ENCODE peak calls at places on chromosomes 11 and 22, in five cellular contexts. One of them, this sample, is unnamed.

GRCh38 chr11:69121621-69122336 is 34.0 kb upstream of the SMIM38 start:
- DNase-seq in G401: no peak
- DNase-seq in activated CD8-positive, alpha-beta memory T cell treated with anti-CD3 and anti-CD28 coated beads for 48 hours: no peak
- DNase-seq in heart left ventricle: no peak
- DNase-seq in body of pancreas: no peak
- DNase-seq in this sample: no peak

GRCh38 chr11:29282088-29282487 is 734.7 kb downstream of the KCNA4 start:
- DNase-seq in body of pancreas: no peak
- DNase-seq in activated CD8-positive, alpha-beta memory T cell treated with anti-CD3 and anti-CD28 coated beads for 48 hours: no peak
- DNase-seq in heart left ventricle: no peak
- DNase-seq in G401: no peak
- DNase-seq in this sample: no peak

GRCh38 chr22:31082606-31083376 is 1.7 kb downstream of the SMTN start:
- DNase-seq in heart left ventricle: peak
- DNase-seq in activated CD8-positive, alpha-beta memory T cell treated with anti-CD3 and anti-CD28 coated beads for 48 hours: no peak
- DNase-seq in body of pancreas: peak
- DNase-seq in G401: peak
- DNase-seq in this sample: no peak

GRCh38 chr22:38657248-38657909 is 941 bp downstream of the CBY1 start:
- DNase-seq in activated CD8-positive, alpha-beta memory T cell treated with anti-CD3 and anti-CD28 coated beads for 48 hours: peak
- DNase-seq in G401: peak
- DNase-seq in body of pancreas: peak
- DNase-seq in heart left ventricle: no peak
- DNase-seq in this sample: no peak

GRCh38 chr11:128232588-128232987 is 354.8 kb downstream of the ETS1 start:
- DNase-seq in body of pancreas: no peak
- DNase-seq in G401: no peak
- DNase-seq in heart left ventricle: no peak
- DNase-seq in activated CD8-positive, alpha-beta memory T cell treated with anti-CD3 and anti-CD28 coated beads for 48 hours: no peak
- DNase-seq in this sample: no peak

GRCh38 chr11:16958833-16959232 is 55.4 kb downstream of the PLEKHA7 start:
- DNase-seq in activated CD8-positive, alpha-beta memory T cell treated with anti-CD3 and anti-CD28 coated beads for 48 hours: no peak
- DNase-seq in G401: no peak
- DNase-seq in heart left ventricle: no peak
- DNase-seq in body of pancreas: peak
- DNase-seq in this sample: no peak

GRCh38 chr22:36756746-36757607 is 18.9 kb downstream of the IFT27 start:
- DNase-seq in G401: no peak
- DNase-seq in activated CD8-positive, alpha-beta memory T cell treated with anti-CD3 and anti-CD28 coated beads for 48 hours: no peak
- DNase-seq in body of pancreas: peak
- DNase-seq in heart left ventricle: no peak
- DNase-seq in this sample: no peak

GRCh38 chr11:8081591-8082021 is 595 bp downstream of the TUB start:
- DNase-seq in body of pancreas: no peak
- DNase-seq in G401: peak
- DNase-seq in heart left ventricle: no peak
- DNase-seq in activated CD8-positive, alpha-beta memory T cell treated with anti-CD3 and anti-CD28 coated beads for 48 hours: no peak
- DNase-seq in this sample: no peak

GRCh38 chr11:112277937-112278336 is 17.3 kb upstream of the PLET1 start:
- DNase-seq in body of pancreas: no peak
- DNase-seq in activated CD8-positive, alpha-beta memory T cell treated with anti-CD3 and anti-CD28 coated beads for 48 hours: no peak
- DNase-seq in heart left ventricle: no peak
- DNase-seq in G401: no peak
- DNase-seq in this sample: no peak

GRCh38 chr22:43862074-43862881 is at the start of gene SULT4A1:
- DNase-seq in G401: peak
- DNase-seq in heart left ventricle: no peak
- DNase-seq in body of pancreas: peak
- DNase-seq in activated CD8-positive, alpha-beta memory T cell treated with anti-CD3 and anti-CD28 coated beads for 48 hours: no peak
- DNase-seq in this sample: no peak

GRCh38 chr11:120180571-120181445 is 30.0 kb upstream of the OAF start:
- DNase-seq in activated CD8-positive, alpha-beta memory T cell treated with anti-CD3 and anti-CD28 coated beads for 48 hours: no peak
- DNase-seq in heart left ventricle: no peak
- DNase-seq in G401: no peak
- DNase-seq in body of pancreas: no peak
- DNase-seq in this sample: peak

GRCh38 chr11:3810446-3810845 is 2.1 kb downstream of the PGAP2 start:
- DNase-seq in heart left ventricle: no peak
- DNase-seq in activated CD8-positive, alpha-beta memory T cell treated with anti-CD3 and anti-CD28 coated beads for 48 hours: no peak
- DNase-seq in G401: no peak
- DNase-seq in body of pancreas: no peak
- DNase-seq in this sample: no peak